ENCODE peak calls at places on chromosome 2, in eight cellular contexts. One of them, this sample, is unnamed.

GRCh38 chr2:161946489-161947107 is 127.4 kb downstream of the DPP4 start:
- DNase-seq in H54: no peak
- DNase-seq in GM12891: no peak
- DNase-seq in ovary: no peak
- DNase-seq in esophagus squamous epithelium: no peak
- DNase-seq in sigmoid colon: no peak
- DNase-seq in IMR-90: peak
- DNase-seq in spleen: no peak
- DNase-seq in this sample: no peak

GRCh38 chr2:143623270-143623669 is 494.1 kb downstream of the ARHGAP15 start:
- DNase-seq in spleen: no peak
- DNase-seq in GM12891: no peak
- DNase-seq in esophagus squamous epithelium: no peak
- DNase-seq in IMR-90: no peak
- DNase-seq in H54: no peak
- DNase-seq in sigmoid colon: no peak
- DNase-seq in ovary: no peak
- DNase-seq in this sample: no peak

GRCh38 chr2:161138429-161138828 is 21.8 kb upstream of the TANK start:
- DNase-seq in esophagus squamous epithelium: no peak
- DNase-seq in H54: no peak
- DNase-seq in sigmoid colon: no peak
- DNase-seq in ovary: no peak
- DNase-seq in GM12891: no peak
- DNase-seq in spleen: no peak
- DNase-seq in IMR-90: no peak
- DNase-seq in this sample: peak

GRCh38 chr2:127612111-127612822 is 33.7 kb upstream of the GPR17 start:
- DNase-seq in IMR-90: no peak
- DNase-seq in H54: no peak
- DNase-seq in ovary: no peak
- DNase-seq in GM12891: no peak
- DNase-seq in sigmoid colon: peak
- DNase-seq in esophagus squamous epithelium: no peak
- DNase-seq in spleen: peak
- DNase-seq in this sample: no peak

GRCh38 chr2:160377204-160377995 is 116.2 kb downstream of the RBMS1 start:
- DNase-seq in H54: no peak
- DNase-seq in ovary: no peak
- DNase-seq in sigmoid colon: no peak
- DNase-seq in IMR-90: peak
- DNase-seq in GM12891: no peak
- DNase-seq in spleen: no peak
- DNase-seq in esophagus squamous epithelium: no peak
- DNase-seq in this sample: no peak

GRCh38 chr2:84946204-84947009 is 24.6 kb upstream of the KCMF1 start:
- DNase-seq in ovary: no peak
- DNase-seq in sigmoid colon: no peak
- DNase-seq in esophagus squamous epithelium: no peak
- DNase-seq in IMR-90: peak
- DNase-seq in spleen: peak
- DNase-seq in H54: peak
- DNase-seq in GM12891: no peak
- DNase-seq in this sample: no peak

GRCh38 chr2:11723061-11723371 is 23.4 kb upstream of the LPIN1 start:
- DNase-seq in ovary: no peak
- DNase-seq in GM12891: no peak
- DNase-seq in IMR-90: no peak
- DNase-seq in spleen: no peak
- DNase-seq in esophagus squamous epithelium: no peak
- DNase-seq in H54: no peak
- DNase-seq in sigmoid colon: no peak
- DNase-seq in this sample: no peak

GRCh38 chr2:62406573-62407043 is 99.4 kb downstream of the TMEM17 start:
- DNase-seq in sigmoid colon: no peak
- DNase-seq in H54: no peak
- DNase-seq in ovary: no peak
- DNase-seq in spleen: no peak
- DNase-seq in GM12891: no peak
- DNase-seq in esophagus squamous epithelium: no peak
- DNase-seq in IMR-90: no peak
- DNase-seq in this sample: no peak

GRCh38 chr2:98524168-98524567 is 79.5 kb downstream of the INPP4A start:
- DNase-seq in spleen: no peak
- DNase-seq in sigmoid colon: no peak
- DNase-seq in ovary: no peak
- DNase-seq in H54: no peak
- DNase-seq in GM12891: no peak
- DNase-seq in esophagus squamous epithelium: no peak
- DNase-seq in IMR-90: peak
- DNase-seq in this sample: no peak

GRCh38 chr2:151637284-151637781 is 96.9 kb downstream of the NEB start:
- DNase-seq in IMR-90: no peak
- DNase-seq in GM12891: no peak
- DNase-seq in ovary: no peak
- DNase-seq in H54: no peak
- DNase-seq in spleen: peak
- DNase-seq in sigmoid colon: no peak
- DNase-seq in esophagus squamous epithelium: no peak
- DNase-seq in this sample: peak

GRCh38 chr2:152466925-152467676 is 132.1 kb downstream of the FMNL2 start:
- DNase-seq in H54: no peak
- DNase-seq in ovary: no peak
- DNase-seq in GM12891: peak
- DNase-seq in esophagus squamous epithelium: no peak
- DNase-seq in sigmoid colon: peak
- DNase-seq in IMR-90: peak
- DNase-seq in spleen: no peak
- DNase-seq in this sample: no peak

GRCh38 chr2:127052771-127053691 is 53.9 kb downstream of the BIN1 start:
- DNase-seq in IMR-90: no peak
- DNase-seq in spleen: peak
- DNase-seq in GM12891: no peak
- DNase-seq in ovary: no peak
- DNase-seq in esophagus squamous epithelium: no peak
- DNase-seq in sigmoid colon: no peak
- DNase-seq in H54: no peak
- DNase-seq in this sample: no peak

GRCh38 chr2:45275235-45275805 is 266.1 kb upstream of the SIX2 start:
- DNase-seq in spleen: no peak
- DNase-seq in GM12891: no peak
- DNase-seq in ovary: no peak
- DNase-seq in H54: peak
- DNase-seq in sigmoid colon: peak
- DNase-seq in esophagus squamous epithelium: no peak
- DNase-seq in IMR-90: peak
- DNase-seq in this sample: no peak

GRCh38 chr2:64937341-64938230 is 51.6 kb upstream of the SLC1A4 start:
- DNase-seq in ovary: no peak
- DNase-seq in IMR-90: no peak
- DNase-seq in GM12891: no peak
- DNase-seq in sigmoid colon: no peak
- DNase-seq in spleen: peak
- DNase-seq in H54: no peak
- DNase-seq in esophagus squamous epithelium: no peak
- DNase-seq in this sample: no peak

GRCh38 chr2:64941751-64942150 is 47.4 kb upstream of the SLC1A4 start:
- DNase-seq in ovary: no peak
- DNase-seq in esophagus squamous epithelium: no peak
- DNase-seq in GM12891: no peak
- DNase-seq in IMR-90: no peak
- DNase-seq in spleen: no peak
- DNase-seq in H54: no peak
- DNase-seq in sigmoid colon: no peak
- DNase-seq in this sample: no peak

GRCh38 chr2:64941143-64941542 is 48.1 kb upstream of the SLC1A4 start:
- DNase-seq in sigmoid colon: no peak
- DNase-seq in H54: no peak
- DNase-seq in GM12891: no peak
- DNase-seq in spleen: no peak
- DNase-seq in IMR-90: no peak
- DNase-seq in ovary: no peak
- DNase-seq in esophagus squamous epithelium: no peak
- DNase-seq in this sample: no peak

GRCh38 chr2:64938607-64939285 is 50.5 kb upstream of the SLC1A4 start:
- DNase-seq in IMR-90: no peak
- DNase-seq in spleen: no peak
- DNase-seq in GM12891: no peak
- DNase-seq in ovary: no peak
- DNase-seq in sigmoid colon: no peak
- DNase-seq in esophagus squamous epithelium: no peak
- DNase-seq in H54: no peak
- DNase-seq in this sample: no peak

DNA sequence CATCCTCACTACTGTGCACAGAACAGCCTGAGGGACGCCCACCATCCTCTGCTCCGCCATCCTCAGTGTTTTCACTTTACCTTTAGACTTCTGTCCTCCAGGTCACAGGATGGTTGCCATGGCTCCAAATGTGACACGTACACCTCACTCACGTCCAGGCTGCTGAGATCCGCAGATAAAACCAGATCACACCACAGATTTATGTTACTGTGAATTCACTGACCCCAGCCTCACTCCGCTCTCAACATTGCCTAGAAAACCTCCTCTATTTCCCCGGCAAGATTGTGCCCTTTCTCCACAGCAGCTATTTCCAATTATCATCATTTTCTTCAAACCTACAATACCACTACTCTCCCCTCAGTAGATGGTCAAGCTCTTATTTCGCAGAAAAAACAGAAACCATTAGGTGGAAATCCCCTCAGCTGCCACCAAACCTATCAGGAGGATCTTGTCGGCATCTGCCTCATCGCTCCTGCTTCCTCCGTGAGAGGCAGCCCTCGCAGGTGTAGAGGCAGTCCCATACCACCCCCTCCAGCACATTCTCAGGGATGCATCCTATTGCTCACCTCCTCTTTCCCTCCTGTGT is 49.8 kb upstream of the SLC1A4 start:
- DNase-seq in GM12891: no peak
- DNase-seq in ovary: no peak
- DNase-seq in sigmoid colon: no peak
- DNase-seq in esophagus squamous epithelium: no peak
- DNase-seq in spleen: no peak
- DNase-seq in H54: no peak
- DNase-seq in IMR-90: no peak
- DNase-seq in this sample: no peak
- TF ChIP-seq POLR2A in GM12891: peak
- TF ChIP-seq POLR2A in ovary: no peak
- TF ChIP-seq POLR2A in sigmoid colon: no peak
- TF ChIP-seq POLR2A in esophagus squamous epithelium: no peak
- TF ChIP-seq POLR2A in spleen: no peak
- TF ChIP-seq POLR2A in H54: no peak
- TF ChIP-seq POLR2A in IMR-90: no peak
- TF ChIP-seq POLR2A in this sample: no peak

GRCh38 chr2:70936165-70936978 is 672 bp downstream of the ATP6V1B1 start:
- DNase-seq in H54: no peak
- DNase-seq in ovary: no peak
- DNase-seq in sigmoid colon: no peak
- DNase-seq in esophagus squamous epithelium: no peak
- DNase-seq in spleen: no peak
- DNase-seq in GM12891: no peak
- DNase-seq in IMR-90: no peak
- DNase-seq in this sample: no peak

GRCh38 chr2:70937866-70938579 is 2.3 kb downstream of the ATP6V1B1 start:
- DNase-seq in spleen: no peak
- DNase-seq in GM12891: no peak
- DNase-seq in IMR-90: no peak
- DNase-seq in ovary: no peak
- DNase-seq in esophagus squamous epithelium: no peak
- DNase-seq in sigmoid colon: peak
- DNase-seq in H54: no peak
- DNase-seq in this sample: no peak

GRCh38 chr2:70938580-70938938 is 2.9 kb downstream of the ATP6V1B1 start:
- DNase-seq in spleen: no peak
- DNase-seq in ovary: no peak
- DNase-seq in H54: no peak
- DNase-seq in IMR-90: no peak
- DNase-seq in sigmoid colon: no peak
- DNase-seq in esophagus squamous epithelium: no peak
- DNase-seq in GM12891: no peak
- DNase-seq in this sample: no peak

GRCh38 chr2:70935468-70936164 is at the start of gene ATP6V1B1:
- DNase-seq in spleen: no peak
- DNase-seq in IMR-90: no peak
- DNase-seq in H54: no peak
- DNase-seq in GM12891: no peak
- DNase-seq in ovary: no peak
- DNase-seq in sigmoid colon: peak
- DNase-seq in esophagus squamous epithelium: no peak
- DNase-seq in this sample: no peak

GRCh38 chr2:70936979-70937811 is 1.5 kb downstream of the ATP6V1B1 start:
- DNase-seq in GM12891: no peak
- DNase-seq in spleen: no peak
- DNase-seq in sigmoid colon: peak
- DNase-seq in H54: no peak
- DNase-seq in IMR-90: no peak
- DNase-seq in ovary: no peak
- DNase-seq in esophagus squamous epithelium: no peak
- DNase-seq in this sample: no peak
- TF ChIP-seq POLR2A in GM12891: no peak
- TF ChIP-seq POLR2A in spleen: no peak
- TF ChIP-seq POLR2A in sigmoid colon: no peak
- TF ChIP-seq POLR2A in H54: no peak
- TF ChIP-seq POLR2A in IMR-90: no peak
- TF ChIP-seq POLR2A in ovary: no peak
- TF ChIP-seq POLR2A in esophagus squamous epithelium: no peak
- TF ChIP-seq POLR2A in this sample: no peak

GRCh38 chr2:73780242-73780582 is 309 bp upstream of the DUSP11 start:
- DNase-seq in spleen: no peak
- DNase-seq in GM12891: no peak
- DNase-seq in esophagus squamous epithelium: no peak
- DNase-seq in ovary: no peak
- DNase-seq in sigmoid colon: no peak
- DNase-seq in IMR-90: no peak
- DNase-seq in H54: no peak
- DNase-seq in this sample: no peak
- TF ChIP-seq POLR2A in spleen: no peak
- TF ChIP-seq POLR2A in GM12891: no peak
- TF ChIP-seq POLR2A in esophagus squamous epithelium: no peak
- TF ChIP-seq POLR2A in ovary: no peak
- TF ChIP-seq POLR2A in sigmoid colon: no peak
- TF ChIP-seq POLR2A in IMR-90: no peak
- TF ChIP-seq POLR2A in H54: no peak
- TF ChIP-seq POLR2A in this sample: peak

GRCh38 chr2:112304298-112304941 is 29.0 kb downstream of the ZC3H6 start:
- DNase-seq in sigmoid colon: no peak
- DNase-seq in esophagus squamous epithelium: no peak
- DNase-seq in spleen: no peak
- DNase-seq in GM12891: no peak
- DNase-seq in ovary: no peak
- DNase-seq in H54: no peak
- DNase-seq in IMR-90: no peak
- DNase-seq in this sample: no peak
- TF ChIP-seq POLR2A in sigmoid colon: no peak
- TF ChIP-seq POLR2A in esophagus squamous epithelium: no peak
- TF ChIP-seq POLR2A in spleen: no peak
- TF ChIP-seq POLR2A in GM12891: no peak
- TF ChIP-seq POLR2A in ovary: no peak
- TF ChIP-seq POLR2A in H54: no peak
- TF ChIP-seq POLR2A in IMR-90: no peak
- TF ChIP-seq POLR2A in this sample: no peak

This sample was measured in erythroblast.